ENCODE peak calls at places on chromosomes 2 and 18, in nine cellular contexts. I is adrenal gland, K is transverse colon, A is mucosa of descending colon, N is A549, D is GM12865, O is HCT116, T is pancreas, Q is uterus. L is an unnamed sample.
A peak's percentile ranks its signal among the peaks of the same experiment; 100 is the strongest.

GRCh38 chr2:152247337-152247695 is 71.8 kb upstream of the STAM2 start:
- DNase-seq in I (no peak), K (no peak), A (no peak), N (no peak), D (no peak), O (no peak), T (no peak), Q (no peak), L (no peak)

GRCh38 chr18:36532394-36532793 is 234.9 kb downstream of the FHOD3 start:
- DNase-seq in I (no peak), K (no peak), A (no peak), N (no peak), D (no peak), O (no peak), T (no peak), Q (no peak), L (no peak)

GRCh38 chr18:27685071-27685470 is 491.9 kb downstream of the CDH2 start:
- DNase-seq in I (no peak), K (no peak), A (no peak), N (no peak), D (no peak), O (no peak), T (no peak), Q (no peak), L (no peak)

GRCh38 chr2:221178139-221178538 is 394.0 kb downstream of the EPHA4 start:
- DNase-seq in I (no peak), K (no peak), A (no peak), N (no peak), D (no peak), O (no peak), T (no peak), Q (no peak), L (no peak)

GRCh38 chr2:143192085-143192484 is 62.9 kb downstream of the ARHGAP15 start:
- DNase-seq in I (no peak), K (no peak), A (no peak), N (no peak), D (no peak), O (no peak), T (no peak), Q (no peak), L (no peak)

GRCh38 chr2:8376603-8377423 is 305.0 kb upstream of the ID2 start:
- DNase-seq in I (no peak), K (no peak), A (no peak), N (no peak), D (no peak), O (no peak), T (no peak), Q (no peak), L (no peak)

GRCh38 chr2:27809761-27810241 is 38.3 kb downstream of the MRPL33 start:
- DNase-seq in I (no peak), K (no peak), A (no peak), N (peak; percentile 32), D (no peak), O (no peak), T (no peak), Q (no peak), L (no peak)

GRCh38 chr2:39099820-39100728 is 20.8 kb downstream of the SOS1 start:
- DNase-seq in I (no peak), K (no peak), A (no peak), N (no peak), D (peak; percentile 58), O (no peak), T (no peak), Q (no peak), L (no peak)

GRCh38 chr2:219302412-219302968 is 6.7 kb downstream of the PTPRN start:
- DNase-seq in I (no peak), K (no peak), A (no peak), N (no peak), D (no peak), O (no peak), T (no peak), Q (no peak), L (no peak)

GRCh38 chr2:219304223-219304622 is 5.0 kb downstream of the PTPRN start:
- DNase-seq in I (no peak), K (no peak), A (no peak), N (no peak), D (no peak), O (no peak), T (no peak), Q (no peak), L (no peak)

GRCh38 chr2:219306047-219306446 is 3.2 kb downstream of the PTPRN start:
- DNase-seq in I (no peak), K (no peak), A (no peak), N (no peak), D (no peak), O (no peak), T (no peak), Q (no peak), L (no peak)

GRCh38 chr2:219309278-219309677 is at the start of gene PTPRN:
- DNase-seq in I (no peak), K (no peak), A (no peak), N (no peak), D (no peak), O (no peak), T (no peak), Q (no peak), L (no peak)

DNA sequence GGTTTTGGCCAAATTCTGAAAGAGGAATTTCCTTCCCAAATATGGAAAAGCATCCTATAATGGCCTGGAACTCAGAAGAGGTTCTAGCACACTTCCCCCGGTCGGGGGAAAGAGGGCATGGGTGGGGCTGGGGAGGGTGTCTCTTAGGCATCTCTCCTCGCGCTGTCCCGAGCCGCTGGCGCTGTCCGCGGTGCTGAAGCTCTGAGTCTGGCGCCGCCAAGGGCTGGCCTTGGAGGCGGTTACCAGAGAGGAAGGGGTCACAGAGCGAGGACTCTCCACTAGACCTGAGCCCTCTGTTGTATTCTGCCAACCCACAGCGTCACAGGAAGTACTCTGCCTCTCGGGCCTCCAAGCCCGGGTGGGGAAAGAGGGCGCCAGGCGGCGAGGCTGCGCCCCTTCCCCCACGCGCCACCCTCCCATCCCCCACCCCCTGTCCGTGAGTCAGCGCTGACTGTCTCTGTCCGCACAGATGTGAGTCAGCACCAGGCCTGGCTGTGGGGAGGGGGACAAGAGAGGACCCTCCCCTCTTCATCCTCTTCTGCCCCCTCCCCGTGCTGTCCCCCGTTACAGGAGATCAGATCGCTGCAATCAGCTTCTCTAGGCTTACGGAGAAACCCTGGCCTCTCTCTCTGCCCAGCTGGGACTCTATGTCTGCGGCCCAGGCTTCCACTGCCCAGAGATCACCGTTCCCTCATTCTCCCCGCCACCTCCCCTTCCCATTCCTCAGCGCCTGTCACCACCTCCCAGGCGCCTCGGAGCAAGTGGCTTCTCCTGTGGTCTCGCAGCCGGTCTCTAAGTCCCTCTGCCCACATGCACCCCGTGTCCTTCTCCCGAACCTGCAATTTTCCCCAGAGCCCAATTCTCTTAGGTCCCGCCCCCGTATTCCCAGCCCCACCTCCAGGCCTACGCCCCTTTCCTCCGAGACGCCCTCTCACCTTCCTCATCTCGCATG is 783 bp downstream of the PTPRN start:
- DNase-seq in I (peak; percentile 77), K (peak; percentile 53), A (no peak), N (peak; percentile 70), D (peak; percentile 46), O (peak; percentile 29), T (peak; percentile 69), Q (no peak), L (no peak)
- TF ChIP-seq CTCF in I (no peak), K (no peak), A (no peak), N (no peak), D (no peak), O (no peak), T (no peak), Q (no peak), L (no peak)

GRCh38 chr18:32770651-32771168 is 2.1 kb downstream of the KLHL14 start:
- DNase-seq in I (no peak), K (no peak), A (peak; percentile 47), N (no peak), D (no peak), O (no peak), T (no peak), Q (no peak), L (no peak)

GRCh38 chr18:32773187-32773712 is 427 bp upstream of the KLHL14 start:
- DNase-seq in I (no peak), K (no peak), A (no peak), N (no peak), D (no peak), O (no peak), T (no peak), Q (no peak), L (peak; percentile 10)

GRCh38 chr18:32771169-32771751 is 1.6 kb downstream of the KLHL14 start:
- DNase-seq in I (no peak), K (no peak), A (peak; percentile 51), N (no peak), D (no peak), O (no peak), T (no peak), Q (no peak), L (no peak)

GRCh38 chr18:32771871-32772499 is 838 bp downstream of the KLHL14 start:
- DNase-seq in I (no peak), K (no peak), A (peak; percentile 53), N (no peak), D (no peak), O (no peak), T (peak; percentile 12), Q (no peak), L (no peak)

GRCh38 chr18:32772580-32773186 is at the start of gene KLHL14:
- DNase-seq in I (no peak), K (no peak), A (no peak), N (no peak), D (no peak), O (no peak), T (no peak), Q (no peak), L (peak; percentile 52)
- H3K4me3 ChIP-seq in I (no peak within 1 kb of the TSS), K (peak within 1 kb of the TSS; percentile 54), A (no peak within 1 kb of the TSS), N (peak within 1 kb of the TSS; percentile 36), D (no peak within 1 kb of the TSS), O (no peak within 1 kb of the TSS), T (peak within 1 kb of the TSS; percentile 39), Q (peak within 1 kb of the TSS; percentile 33), L (peak within 1 kb of the TSS; percentile 54)

DNA sequence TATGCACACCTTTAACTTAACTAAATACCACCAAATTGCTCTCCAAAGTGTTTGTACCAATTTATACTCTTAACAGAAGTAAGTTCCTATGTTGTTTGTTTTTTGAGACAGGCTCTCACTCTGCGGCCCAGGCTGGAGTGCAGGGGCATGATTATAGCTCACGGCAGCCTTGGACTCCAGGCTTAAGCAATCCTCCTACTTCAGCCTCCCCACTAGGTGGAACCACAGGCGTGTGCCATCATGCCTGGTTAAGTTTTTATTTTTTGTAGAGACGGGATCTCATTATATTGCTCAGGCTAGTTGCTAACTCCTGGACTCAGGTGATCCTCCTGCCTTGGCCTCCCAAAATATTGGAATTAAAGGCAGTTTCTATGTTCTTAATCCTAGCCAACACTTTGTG is 13.1 kb upstream of the NAB1 start:
- DNase-seq in I (no peak), K (no peak), A (no peak), N (no peak), D (peak; percentile 42), O (no peak), T (no peak), Q (no peak), L (no peak)
- TF ChIP-seq CTCF in I (no peak), K (no peak), A (no peak), N (peak; percentile 14), D (peak; percentile 31), O (peak; percentile 39), T (no peak), Q (no peak), L (peak; percentile 36)

DNA sequence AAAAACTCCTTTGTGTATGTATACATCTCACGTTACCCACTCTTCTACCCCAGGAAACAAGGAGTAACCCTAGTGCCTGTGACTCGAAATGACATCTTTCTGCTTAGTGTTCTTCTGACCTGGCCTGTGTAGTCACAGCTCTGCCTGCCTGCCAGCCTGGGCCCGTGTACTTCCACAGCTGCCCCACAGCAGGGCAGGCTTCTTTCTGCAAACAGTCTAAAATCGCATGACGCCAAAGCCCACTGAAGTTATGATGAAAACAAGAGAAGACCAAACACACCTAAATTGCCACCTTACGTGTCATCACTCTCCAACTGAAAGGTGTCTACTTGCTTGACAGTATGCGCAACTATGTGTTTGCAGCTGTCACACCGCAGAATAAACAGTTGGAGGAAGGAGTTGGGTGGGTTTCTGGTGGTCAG is 1.5 kb downstream of the GAREM1 start:
- DNase-seq in I (peak; percentile 60), K (peak; percentile 41), A (peak; percentile 53), N (peak; percentile 12), D (no peak), O (peak; percentile 19), T (peak; percentile 69), Q (peak; percentile 17), L (no peak)
- H3K4me3 ChIP-seq in I (no peak overlapping the region), K (peak overlapping the region; percentile 91), A (no peak overlapping the region), N (peak overlapping the region; percentile 89), D (no peak overlapping the region), O (peak overlapping the region; percentile 77), T (peak overlapping the region; percentile 72), Q (peak overlapping the region; percentile 83), L (peak overlapping the region; percentile 74)

L was measured in epithelial cell of proximal tubule.